ENCODE peak calls at places on chromosomes 13 and 19, in eight cellular contexts. A is right atrium auricular region, B is GM23338, H is hepatocyte, U is body of pancreas, D is HCT116, Y is psoas muscle, P is ascending aorta. G is an unnamed sample.

GRCh38 chr19:33298146-33298911 is 4.0 kb downstream of the CEBPA start:
- DNase-seq in H (peak; percentile 75), U (peak; percentile 11), D (no peak), B (peak; percentile 15), A (no peak), P (no peak), Y (no peak), G (no peak)

GRCh38 chr13:82370306-82370705 is 1512.0 kb downstream of the SLITRK1 start:
- DNase-seq in D (no peak), B (no peak), U (no peak), A (no peak), H (no peak), Y (no peak), P (no peak), G (no peak)

GRCh38 chr19:34184880-34185491 is 12.7 kb downstream of the LSM14A start:
- DNase-seq in D (no peak), P (no peak), B (no peak), U (no peak), Y (no peak), A (no peak), H (no peak), G (no peak)

GRCh38 chr13:26425439-26426358 is 131.8 kb upstream of the WASF3 start:
- DNase-seq in U (no peak), B (no peak), H (peak; percentile 25), A (no peak), Y (no peak), P (no peak), D (no peak), G (peak; percentile 44)

GRCh38 chr19:29105629-29106352 is 107.2 kb downstream of the UQCRFS1 start:
- DNase-seq in B (peak; percentile 17), U (no peak), D (no peak), Y (no peak), A (no peak), H (no peak), P (no peak), G (no peak)

GRCh38 chr19:42059196-42059595 is 10.8 kb downstream of the GRIK5 start:
- DNase-seq in P (no peak), A (no peak), D (no peak), H (no peak), Y (no peak), U (no peak), B (no peak), G (no peak)

GRCh38 chr13:50798923-50799322 is 44.6 kb downstream of the DLEU7 start:
- DNase-seq in U (no peak), D (no peak), B (no peak), A (no peak), P (no peak), Y (no peak), H (no peak), G (no peak)

GRCh38 chr13:49502954-49503353 is 7.2 kb downstream of the PHF11 start:
- DNase-seq in U (no peak), Y (peak; percentile 18), D (no peak), B (no peak), P (no peak), A (no peak), H (no peak), G (no peak)

GRCh38 chr13:30963794-30964193 is 31.3 kb downstream of the TEX26 start:
- DNase-seq in H (peak; percentile 46), B (no peak), P (no peak), U (peak; percentile 18), Y (no peak), D (no peak), A (no peak), G (peak; percentile 38)

GRCh38 chr19:58586131-58586765 is 13.1 kb upstream of the MZF1 start:
- DNase-seq in D (no peak), H (no peak), Y (no peak), B (no peak), A (peak; percentile 43), P (peak; percentile 60), U (no peak), G (no peak)

GRCh38 chr13:77397636-77398035 is 70.7 kb upstream of the MYCBP2 start:
- DNase-seq in B (no peak), D (no peak), Y (no peak), H (no peak), P (no peak), A (no peak), U (no peak), G (no peak)

GRCh38 chr13:111114362-111115050 is 604 bp upstream of the ARHGEF7 start:
- DNase-seq in U (no peak), Y (peak; percentile 69), H (peak; percentile 64), P (peak; percentile 89), D (no peak), B (peak; percentile 68), A (peak; percentile 69), G (no peak)

GRCh38 chr19:384801-385169 is 24.2 kb downstream of the C2CD4C start:
- DNase-seq in P (no peak), A (no peak), H (no peak), Y (no peak), B (no peak), D (no peak), U (no peak), G (no peak)

GRCh38 chr19:55172741-55173140 is 6.3 kb upstream of the DNAAF3 start:
- DNase-seq in U (no peak), D (no peak), A (no peak), P (no peak), B (no peak), Y (no peak), H (no peak), G (no peak)

GRCh38 chr19:38971672-38972071 is 3.9 kb downstream of the FBXO17 start:
- DNase-seq in Y (no peak), P (no peak), A (no peak), U (no peak), B (no peak), H (no peak), D (no peak), G (no peak)

GRCh38 chr19:4732680-4733114 is 9.1 kb upstream of the DPP9 start:
- DNase-seq in B (peak; percentile 91), H (peak; percentile 75), A (no peak), P (no peak), Y (no peak), D (peak; percentile 58), U (peak; percentile 41), G (peak; percentile 55)

GRCh38 chr19:1037553-1038115 is 2.3 kb upstream of the ABCA7 start:
- DNase-seq in U (no peak), H (no peak), P (no peak), B (no peak), A (no peak), Y (peak; percentile 13), D (no peak), G (no peak)

GRCh38 chr19:13764821-13765394 is 586 bp downstream of the MRI1 start:
- DNase-seq in D (no peak), Y (peak; percentile 44), H (peak; percentile 54), B (peak; percentile 58), A (no peak), U (peak; percentile 35), P (no peak), G (no peak)

GRCh38 chr19:44620667-44621066 is 7.3 kb downstream of the IGSF23 start:
- DNase-seq in Y (no peak), H (no peak), B (no peak), A (no peak), U (no peak), P (no peak), D (no peak), G (no peak)

GRCh38 chr13:32164622-32165268 is 133.2 kb downstream of the FRY start:
- DNase-seq in H (peak; percentile 81), A (no peak), B (peak; percentile 95), Y (no peak), U (peak; percentile 26), D (peak; percentile 75), P (no peak), G (peak; percentile 36)
- TF ChIP-seq CTCF in H (peak; percentile 54), A (no peak), B (peak; percentile 87), Y (peak; percentile 51), U (peak; percentile 39), D (peak; percentile 96), P (no peak), G (no peak)

GRCh38 chr19:6215701-6216235 is 64.0 kb downstream of the MLLT1 start:
- DNase-seq in U (no peak), P (no peak), H (no peak), A (no peak), Y (no peak), D (no peak), B (no peak), G (no peak)

GRCh38 chr19:6213266-6213595 is 66.5 kb downstream of the MLLT1 start:
- DNase-seq in Y (no peak), H (no peak), A (no peak), D (no peak), P (no peak), B (no peak), U (no peak), G (no peak)

GRCh38 chr19:6216236-6216995 is 63.4 kb downstream of the MLLT1 start:
- DNase-seq in D (no peak), P (no peak), B (no peak), U (no peak), H (no peak), A (no peak), Y (no peak), G (no peak)

GRCh38 chr19:6213696-6214585 is 65.8 kb downstream of the MLLT1 start:
- DNase-seq in H (no peak), U (no peak), D (no peak), Y (no peak), B (no peak), A (no peak), P (no peak), G (no peak)

GRCh38 chr19:6214881-6215541 is 64.8 kb downstream of the MLLT1 start:
- DNase-seq in B (no peak), H (no peak), Y (peak; percentile 13), A (no peak), P (no peak), U (no peak), D (no peak), G (no peak)
- H3K36me3 ChIP-seq in B (no peaks in the 10 kb centered on the region), H (no peaks in the 10 kb centered on the region), Y (peaks cover 40% of the 10 kb centered on the region), A (peaks cover 20% of the 10 kb centered on the region), P (peaks cover 62% of the 10 kb centered on the region), U (no peaks in the 10 kb centered on the region), D (peaks cover 2% of the 10 kb centered on the region), G (peaks cover 63% of the 10 kb centered on the region)

GRCh38 chr13:99278843-99279242 is 20.7 kb upstream of the GPR18 start:
- DNase-seq in Y (no peak), P (no peak), H (no peak), U (no peak), B (no peak), A (no peak), D (no peak), G (no peak)

GRCh38 chr13:99275093-99275469 is 16.9 kb upstream of the GPR18 start:
- DNase-seq in B (no peak), H (no peak), P (no peak), A (no peak), Y (no peak), D (no peak), U (no peak), G (no peak)

GRCh38 chr13:99278199-99278598 is 20.0 kb upstream of the GPR18 start:
- DNase-seq in Y (no peak), P (no peak), D (no peak), B (no peak), U (no peak), H (no peak), A (no peak), G (no peak)

GRCh38 chr13:99277629-99278028 is 19.4 kb upstream of the GPR18 start:
- DNase-seq in H (no peak), D (no peak), Y (no peak), A (no peak), U (no peak), P (no peak), B (no peak), G (no peak)

GRCh38 chr13:99276706-99277105 is 18.5 kb upstream of the GPR18 start:
- DNase-seq in P (no peak), H (no peak), B (peak; percentile 71), D (no peak), U (no peak), A (no peak), Y (no peak), G (no peak)
- TF ChIP-seq CTCF in P (no peak), H (no peak), B (peak; percentile 26), D (no peak), U (no peak), A (no peak), Y (no peak), G (no peak)

GRCh38 chr13:112554214-112554850 is 33.6 kb downstream of the TUBGCP3 start:
- DNase-seq in H (no peak), Y (no peak), D (no peak), A (no peak), P (no peak), B (no peak), U (no peak), G (no peak)
- H3K36me3 ChIP-seq in H (no peaks in the 10 kb centered on the region), Y (peaks cover 91% of the 10 kb centered on the region), D (peaks cover 34% of the 10 kb centered on the region), A (peaks cover 76% of the 10 kb centered on the region), P (peaks cover 83% of the 10 kb centered on the region), B (peaks cover 21% of the 10 kb centered on the region), U (peaks cover 9% of the 10 kb centered on the region), G (peaks cover 23% of the 10 kb centered on the region)

G was measured in lung.